ENCODE peak calls at places on chromosomes 16 and 17, in nine cellular contexts. M, K, W, Z, U, B, P, Q and X are unnamed samples.

GRCh38 chr17:50682938-50683337 is 24.8 kb downstream of the ANKRD40 start:
- DNase-seq in M (no peak), K (no peak), W (no peak), Z (no peak), U (no peak), B (no peak), P (no peak), Q (no peak), X (no peak)

GRCh38 chr17:59756236-59756818 is 48.9 kb downstream of the VMP1 start:
- DNase-seq in M (no peak), K (no peak), W (peak), Z (no peak), U (no peak), B (peak), P (peak), Q (no peak), X (no peak)

GRCh38 chr17:18129041-18129502 is 20.5 kb downstream of the MYO15A start:
- DNase-seq in M (no peak), K (peak), W (peak), Z (no peak), U (no peak), B (no peak), P (peak), Q (peak), X (peak)

GRCh38 chr17:70563301-70563820 is 394.0 kb downstream of the KCNJ2 start:
- DNase-seq in M (no peak), K (no peak), W (no peak), Z (no peak), U (no peak), B (no peak), P (peak), Q (no peak), X (peak)

GRCh38 chr17:73566905-73567782 is 77.1 kb downstream of the SDK2 start:
- DNase-seq in M (peak), K (no peak), W (no peak), Z (peak), U (no peak), B (no peak), P (no peak), Q (no peak), X (peak)

GRCh38 chr16:50259334-50260205 is 6.8 kb upstream of the ADCY7 start:
- DNase-seq in M (no peak), K (no peak), W (no peak), Z (peak), U (peak), B (no peak), P (peak), Q (no peak), X (no peak)

GRCh38 chr16:87391324-87391949 is 699 bp upstream of the MAP1LC3B start:
- DNase-seq in M (no peak), K (no peak), W (no peak), Z (peak), U (peak), B (no peak), P (peak), Q (no peak), X (no peak)

GRCh38 chr17:15946611-15947120 is 1.7 kb downstream of the ADORA2B start:
- DNase-seq in M (no peak), K (no peak), W (no peak), Z (peak), U (no peak), B (no peak), P (peak), Q (no peak), X (no peak)

GRCh38 chr17:5126719-5127488 is 11.1 kb downstream of the USP6 start:
- DNase-seq in M (no peak), K (no peak), W (no peak), Z (no peak), U (no peak), B (no peak), P (no peak), Q (no peak), X (no peak)

GRCh38 chr17:44599298-44600175 is 42.3 kb downstream of the FZD2 start:
- DNase-seq in M (no peak), K (peak), W (peak), Z (peak), U (peak), B (peak), P (peak), Q (peak), X (peak)

GRCh38 chr17:64037180-64037579 is 16.7 kb upstream of the ICAM2 start:
- DNase-seq in M (no peak), K (no peak), W (no peak), Z (no peak), U (no peak), B (no peak), P (no peak), Q (no peak), X (no peak)